ENCODE peak calls at places on chromosomes 6 and 20, in eight cellular contexts. One of them, this sample, is unnamed. For H3K9me3, the result is how much of the 10 kb centered on the place peaks cover.

GRCh38 chr6:125868252-125868651 is 77.5 kb downstream of the NCOA7 start:
- DNase-seq in left ventricle myocardium inferior: no peak
- DNase-seq in effector memory CD4-positive, alpha-beta T cell: no peak
- DNase-seq in upper lobe of left lung: no peak
- DNase-seq in spleen: no peak
- DNase-seq in fibroblast of lung: no peak
- DNase-seq in uterus: no peak
- DNase-seq in Peyer's patch: no peak
- DNase-seq in this sample: peak

GRCh38 chr6:150448221-150448620 is 79.4 kb downstream of the IYD start:
- DNase-seq in Peyer's patch: no peak
- DNase-seq in spleen: no peak
- DNase-seq in uterus: no peak
- DNase-seq in fibroblast of lung: no peak
- DNase-seq in upper lobe of left lung: no peak
- DNase-seq in left ventricle myocardium inferior: no peak
- DNase-seq in effector memory CD4-positive, alpha-beta T cell: no peak
- DNase-seq in this sample: peak

GRCh38 chr6:43951063-43951755 is 176.0 kb downstream of the MRPL14 start:
- DNase-seq in Peyer's patch: no peak
- DNase-seq in spleen: peak
- DNase-seq in fibroblast of lung: peak
- DNase-seq in effector memory CD4-positive, alpha-beta T cell: no peak
- DNase-seq in left ventricle myocardium inferior: peak
- DNase-seq in uterus: peak
- DNase-seq in upper lobe of left lung: peak
- DNase-seq in this sample: peak

GRCh38 chr6:126753616-126754015 is 364.9 kb upstream of the RSPO3 start:
- DNase-seq in effector memory CD4-positive, alpha-beta T cell: no peak
- DNase-seq in upper lobe of left lung: no peak
- DNase-seq in left ventricle myocardium inferior: no peak
- DNase-seq in fibroblast of lung: no peak
- DNase-seq in Peyer's patch: no peak
- DNase-seq in spleen: no peak
- DNase-seq in uterus: no peak
- DNase-seq in this sample: no peak

GRCh38 chr20:52427960-52428359 is 236.4 kb upstream of the ZFP64 start:
- DNase-seq in Peyer's patch: no peak
- DNase-seq in upper lobe of left lung: no peak
- DNase-seq in effector memory CD4-positive, alpha-beta T cell: no peak
- DNase-seq in uterus: no peak
- DNase-seq in spleen: no peak
- DNase-seq in fibroblast of lung: no peak
- DNase-seq in left ventricle myocardium inferior: no peak
- DNase-seq in this sample: no peak

GRCh38 chr20:57090590-57091560 is 175.6 kb downstream of the BMP7 start:
- DNase-seq in left ventricle myocardium inferior: no peak
- DNase-seq in spleen: peak
- DNase-seq in uterus: no peak
- DNase-seq in upper lobe of left lung: peak
- DNase-seq in effector memory CD4-positive, alpha-beta T cell: no peak
- DNase-seq in fibroblast of lung: no peak
- DNase-seq in Peyer's patch: no peak
- DNase-seq in this sample: no peak

GRCh38 chr6:4281341-4282293 is 146.2 kb upstream of the ECI2 start:
- DNase-seq in spleen: peak
- DNase-seq in upper lobe of left lung: peak
- DNase-seq in fibroblast of lung: peak
- DNase-seq in effector memory CD4-positive, alpha-beta T cell: no peak
- DNase-seq in Peyer's patch: peak
- DNase-seq in uterus: peak
- DNase-seq in left ventricle myocardium inferior: peak
- DNase-seq in this sample: peak

GRCh38 chr20:4158466-4159050 is 143.2 kb upstream of the RNF24 start:
- DNase-seq in Peyer's patch: no peak
- DNase-seq in fibroblast of lung: no peak
- DNase-seq in left ventricle myocardium inferior: no peak
- DNase-seq in effector memory CD4-positive, alpha-beta T cell: no peak
- DNase-seq in spleen: peak
- DNase-seq in upper lobe of left lung: no peak
- DNase-seq in uterus: no peak
- DNase-seq in this sample: peak

GRCh38 chr6:151948007-151948745 is 140.7 kb downstream of the ESR1 start:
- DNase-seq in upper lobe of left lung: no peak
- DNase-seq in uterus: no peak
- DNase-seq in effector memory CD4-positive, alpha-beta T cell: no peak
- DNase-seq in left ventricle myocardium inferior: no peak
- DNase-seq in spleen: no peak
- DNase-seq in fibroblast of lung: no peak
- DNase-seq in Peyer's patch: no peak
- DNase-seq in this sample: peak

GRCh38 chr20:36856196-36856595 is 19.7 kb upstream of the TLDC2 start:
- DNase-seq in effector memory CD4-positive, alpha-beta T cell: no peak
- DNase-seq in fibroblast of lung: peak
- DNase-seq in upper lobe of left lung: no peak
- DNase-seq in spleen: no peak
- DNase-seq in left ventricle myocardium inferior: no peak
- DNase-seq in Peyer's patch: no peak
- DNase-seq in uterus: no peak
- DNase-seq in this sample: peak

GRCh38 chr6:55578537-55579363 is at the start of gene HMGCLL1:
- DNase-seq in left ventricle myocardium inferior: peak
- DNase-seq in upper lobe of left lung: peak
- DNase-seq in Peyer's patch: no peak
- DNase-seq in effector memory CD4-positive, alpha-beta T cell: no peak
- DNase-seq in fibroblast of lung: no peak
- DNase-seq in spleen: no peak
- DNase-seq in uterus: peak
- DNase-seq in this sample: peak

GRCh38 chr6:149446791-149447376 is 37.9 kb downstream of the ZC3H12D start:
- DNase-seq in Peyer's patch: no peak
- DNase-seq in fibroblast of lung: no peak
- DNase-seq in spleen: peak
- DNase-seq in effector memory CD4-positive, alpha-beta T cell: no peak
- DNase-seq in upper lobe of left lung: no peak
- DNase-seq in uterus: no peak
- DNase-seq in left ventricle myocardium inferior: no peak
- DNase-seq in this sample: no peak

GRCh38 chr6:70363741-70364493 is 49.4 kb upstream of the FAM135A start:
- DNase-seq in Peyer's patch: no peak
- DNase-seq in left ventricle myocardium inferior: no peak
- DNase-seq in upper lobe of left lung: peak
- DNase-seq in fibroblast of lung: no peak
- DNase-seq in uterus: no peak
- DNase-seq in spleen: no peak
- DNase-seq in effector memory CD4-positive, alpha-beta T cell: no peak
- DNase-seq in this sample: no peak

GRCh38 chr20:16760431-16761304 is 12.5 kb downstream of the OTOR start:
- DNase-seq in effector memory CD4-positive, alpha-beta T cell: no peak
- DNase-seq in uterus: no peak
- DNase-seq in fibroblast of lung: peak
- DNase-seq in upper lobe of left lung: no peak
- DNase-seq in Peyer's patch: no peak
- DNase-seq in left ventricle myocardium inferior: no peak
- DNase-seq in spleen: no peak
- DNase-seq in this sample: peak

GRCh38 chr6:12138377-12138776 is 126.3 kb downstream of the HIVEP1 start:
- DNase-seq in spleen: no peak
- DNase-seq in upper lobe of left lung: no peak
- DNase-seq in Peyer's patch: no peak
- DNase-seq in uterus: no peak
- DNase-seq in fibroblast of lung: no peak
- DNase-seq in left ventricle myocardium inferior: no peak
- DNase-seq in effector memory CD4-positive, alpha-beta T cell: no peak
- DNase-seq in this sample: no peak

GRCh38 chr6:151060096-151060741 is 179.5 kb upstream of the AKAP12 start:
- DNase-seq in fibroblast of lung: peak
- DNase-seq in spleen: no peak
- DNase-seq in Peyer's patch: no peak
- DNase-seq in effector memory CD4-positive, alpha-beta T cell: no peak
- DNase-seq in upper lobe of left lung: no peak
- DNase-seq in left ventricle myocardium inferior: no peak
- DNase-seq in uterus: no peak
- DNase-seq in this sample: peak

GRCh38 chr6:128131566-128131965 is 230.7 kb upstream of the THEMIS start:
- DNase-seq in Peyer's patch: no peak
- DNase-seq in left ventricle myocardium inferior: no peak
- DNase-seq in effector memory CD4-positive, alpha-beta T cell: no peak
- DNase-seq in uterus: no peak
- DNase-seq in spleen: no peak
- DNase-seq in upper lobe of left lung: no peak
- DNase-seq in fibroblast of lung: peak
- DNase-seq in this sample: peak

GRCh38 chr6:13671742-13672141 is 39.9 kb downstream of the RANBP9 start:
- DNase-seq in Peyer's patch: no peak
- DNase-seq in spleen: no peak
- DNase-seq in uterus: no peak
- DNase-seq in effector memory CD4-positive, alpha-beta T cell: no peak
- DNase-seq in upper lobe of left lung: no peak
- DNase-seq in fibroblast of lung: no peak
- DNase-seq in left ventricle myocardium inferior: no peak
- DNase-seq in this sample: no peak

GRCh38 chr6:73585566-73586415 is 65.0 kb upstream of the EEF1A1 start:
- DNase-seq in upper lobe of left lung: no peak
- DNase-seq in spleen: no peak
- DNase-seq in uterus: peak
- DNase-seq in Peyer's patch: peak
- DNase-seq in fibroblast of lung: peak
- DNase-seq in effector memory CD4-positive, alpha-beta T cell: no peak
- DNase-seq in left ventricle myocardium inferior: no peak
- DNase-seq in this sample: peak

GRCh38 chr20:37640600-37641561 is 52.9 kb upstream of the CTNNBL1 start:
- DNase-seq in spleen: peak
- DNase-seq in fibroblast of lung: peak
- DNase-seq in uterus: no peak
- DNase-seq in upper lobe of left lung: no peak
- DNase-seq in left ventricle myocardium inferior: no peak
- DNase-seq in Peyer's patch: no peak
- DNase-seq in effector memory CD4-positive, alpha-beta T cell: no peak
- DNase-seq in this sample: peak

GRCh38 chr6:11971154-11971553 is 41.0 kb upstream of the HIVEP1 start:
- DNase-seq in left ventricle myocardium inferior: no peak
- DNase-seq in upper lobe of left lung: no peak
- DNase-seq in Peyer's patch: no peak
- DNase-seq in spleen: no peak
- DNase-seq in uterus: no peak
- DNase-seq in fibroblast of lung: peak
- DNase-seq in effector memory CD4-positive, alpha-beta T cell: no peak
- DNase-seq in this sample: peak

GRCh38 chr6:155120034-155120433 is 124.9 kb downstream of the TIAM2 start:
- DNase-seq in Peyer's patch: no peak
- DNase-seq in spleen: no peak
- DNase-seq in left ventricle myocardium inferior: no peak
- DNase-seq in upper lobe of left lung: no peak
- DNase-seq in uterus: no peak
- DNase-seq in fibroblast of lung: no peak
- DNase-seq in effector memory CD4-positive, alpha-beta T cell: no peak
- DNase-seq in this sample: no peak

GRCh38 chr6:88059221-88059620 is 11.6 kb downstream of the SPACA1 start:
- DNase-seq in Peyer's patch: no peak
- DNase-seq in effector memory CD4-positive, alpha-beta T cell: no peak
- DNase-seq in spleen: no peak
- DNase-seq in uterus: no peak
- DNase-seq in upper lobe of left lung: no peak
- DNase-seq in fibroblast of lung: no peak
- DNase-seq in left ventricle myocardium inferior: no peak
- DNase-seq in this sample: no peak

GRCh38 chr6:36659271-36659670 is 19.2 kb upstream of the CDKN1A start:
- DNase-seq in fibroblast of lung: peak
- DNase-seq in Peyer's patch: no peak
- DNase-seq in left ventricle myocardium inferior: no peak
- DNase-seq in upper lobe of left lung: no peak
- DNase-seq in spleen: no peak
- DNase-seq in effector memory CD4-positive, alpha-beta T cell: no peak
- DNase-seq in uterus: peak
- DNase-seq in this sample: peak

GRCh38 chr6:112216699-112217551 is 37.4 kb downstream of the LAMA4 start:
- DNase-seq in Peyer's patch: no peak
- DNase-seq in upper lobe of left lung: no peak
- DNase-seq in effector memory CD4-positive, alpha-beta T cell: no peak
- DNase-seq in fibroblast of lung: peak
- DNase-seq in left ventricle myocardium inferior: no peak
- DNase-seq in uterus: no peak
- DNase-seq in spleen: no peak
- DNase-seq in this sample: peak

GRCh38 chr6:168305863-168306262 is 13.7 kb downstream of the DACT2 start:
- DNase-seq in Peyer's patch: no peak
- DNase-seq in upper lobe of left lung: no peak
- DNase-seq in spleen: no peak
- DNase-seq in uterus: no peak
- DNase-seq in fibroblast of lung: no peak
- DNase-seq in effector memory CD4-positive, alpha-beta T cell: no peak
- DNase-seq in left ventricle myocardium inferior: no peak
- DNase-seq in this sample: no peak
- H3K9me3 ChIP-seq in Peyer's patch: under half
- H3K9me3 ChIP-seq in upper lobe of left lung: under half
- H3K9me3 ChIP-seq in spleen: under half
- H3K9me3 ChIP-seq in uterus: under half
- H3K9me3 ChIP-seq in fibroblast of lung: under half
- H3K9me3 ChIP-seq in effector memory CD4-positive, alpha-beta T cell: under half
- H3K9me3 ChIP-seq in left ventricle myocardium inferior: under half
- H3K9me3 ChIP-seq in this sample: under half

GRCh38 chr20:55678970-55679667 is 326.2 kb downstream of the CBLN4 start:
- DNase-seq in left ventricle myocardium inferior: no peak
- DNase-seq in fibroblast of lung: no peak
- DNase-seq in spleen: no peak
- DNase-seq in Peyer's patch: no peak
- DNase-seq in upper lobe of left lung: no peak
- DNase-seq in uterus: no peak
- DNase-seq in effector memory CD4-positive, alpha-beta T cell: no peak
- DNase-seq in this sample: no peak
- H3K9me3 ChIP-seq in left ventricle myocardium inferior: under half
- H3K9me3 ChIP-seq in fibroblast of lung: under half
- H3K9me3 ChIP-seq in spleen: under half
- H3K9me3 ChIP-seq in Peyer's patch: under half
- H3K9me3 ChIP-seq in upper lobe of left lung: under half
- H3K9me3 ChIP-seq in uterus: under half
- H3K9me3 ChIP-seq in effector memory CD4-positive, alpha-beta T cell: under half
- H3K9me3 ChIP-seq in this sample: under half

GRCh38 chr20:54100563-54100962 is 30.2 kb upstream of the BCAS1 start:
- DNase-seq in Peyer's patch: no peak
- DNase-seq in uterus: no peak
- DNase-seq in spleen: no peak
- DNase-seq in left ventricle myocardium inferior: no peak
- DNase-seq in effector memory CD4-positive, alpha-beta T cell: no peak
- DNase-seq in upper lobe of left lung: no peak
- DNase-seq in fibroblast of lung: no peak
- DNase-seq in this sample: no peak
- H3K9me3 ChIP-seq in Peyer's patch: under half
- H3K9me3 ChIP-seq in uterus: under half
- H3K9me3 ChIP-seq in spleen: under half
- H3K9me3 ChIP-seq in left ventricle myocardium inferior: under half
- H3K9me3 ChIP-seq in effector memory CD4-positive, alpha-beta T cell: under half
- H3K9me3 ChIP-seq in upper lobe of left lung: under half
- H3K9me3 ChIP-seq in fibroblast of lung: under half
- H3K9me3 ChIP-seq in this sample: under half

DNA sequence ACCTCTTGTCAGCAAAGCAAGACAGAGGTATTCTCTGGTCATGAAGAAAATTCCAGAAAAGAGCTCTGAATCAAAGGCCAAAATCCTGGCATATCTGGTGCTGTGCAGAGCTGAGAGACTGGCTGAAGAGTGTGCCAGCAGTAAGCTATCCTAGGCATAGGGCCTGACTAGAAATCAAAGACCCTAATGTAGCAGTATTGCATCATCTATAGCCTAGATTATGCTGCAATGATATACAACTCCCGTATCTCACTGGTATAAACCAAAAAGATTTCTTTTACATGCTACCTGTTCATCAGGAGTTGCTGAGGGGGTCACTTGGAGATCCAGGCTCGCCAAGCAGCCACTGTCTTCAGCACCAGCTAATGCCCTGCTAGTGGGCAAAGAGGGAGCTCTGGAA is 30.9 kb upstream of the TRIM39 start:
- DNase-seq in fibroblast of lung: no peak
- DNase-seq in Peyer's patch: no peak
- DNase-seq in uterus: no peak
- DNase-seq in upper lobe of left lung: no peak
- DNase-seq in effector memory CD4-positive, alpha-beta T cell: no peak
- DNase-seq in left ventricle myocardium inferior: no peak
- DNase-seq in spleen: no peak
- DNase-seq in this sample: no peak
- H3K9me3 ChIP-seq in fibroblast of lung: under half
- H3K9me3 ChIP-seq in Peyer's patch: under half
- H3K9me3 ChIP-seq in uterus: under half
- H3K9me3 ChIP-seq in upper lobe of left lung: under half
- H3K9me3 ChIP-seq in effector memory CD4-positive, alpha-beta T cell: under half
- H3K9me3 ChIP-seq in left ventricle myocardium inferior: under half
- H3K9me3 ChIP-seq in spleen: under half
- H3K9me3 ChIP-seq in this sample: under half

This sample was measured in PC-3.